ENCODE peak calls at places on chromosome 22, in six cellular contexts. B is heart left ventricle, G is ovary, U is esophagus squamous epithelium, T is thyroid gland, X is A549. Q is an unnamed sample.

GRCh38 chr22:39173787-39174497 is 21.5 kb upstream of the CBX7 start:
- DNase-seq in B (no peak), T (no peak), G (no peak), X (no peak), U (no peak), Q (no peak)

GRCh38 chr22:41983516-41983915 is 14.3 kb downstream of the SEPTIN3 start:
- DNase-seq in X (no peak), G (no peak), B (no peak), T (no peak), U (no peak), Q (no peak)

GRCh38 chr22:38172016-38172431 is 9.6 kb downstream of the PLA2G6 start:
- DNase-seq in T (no peak), B (no peak), X (no peak), G (no peak), U (no peak), Q (no peak)

GRCh38 chr22:28560005-28560742 is 119.5 kb downstream of the TTC28 start:
- DNase-seq in G (no peak), U (no peak), T (no peak), B (no peak), X (peak; percentile 65), Q (no peak)

GRCh38 chr22:36360871-36361383 is 26.8 kb downstream of the MYH9 start:
- DNase-seq in T (peak; percentile 52), B (no peak), G (no peak), X (no peak), U (no peak), Q (no peak)

GRCh38 chr22:40578171-40578570 is 58.3 kb downstream of the MRTFA start:
- DNase-seq in B (no peak), T (no peak), G (no peak), U (no peak), X (no peak), Q (no peak)

GRCh38 chr22:25111579-25112517 is 87.8 kb upstream of the CRYBB3 start:
- DNase-seq in B (no peak), T (peak; percentile 96), U (no peak), X (no peak), G (peak; percentile 50), Q (peak; percentile 45)

GRCh38 chr22:32815059-32815458 is 13.6 kb downstream of the TIMP3 start:
- DNase-seq in B (no peak), G (no peak), X (no peak), U (no peak), T (no peak), Q (no peak)

GRCh38 chr22:30887418-30887817 is 81.2 kb downstream of the MORC2 start:
- DNase-seq in G (peak; percentile 20), T (no peak), U (no peak), B (no peak), X (no peak), Q (no peak)

GRCh38 chr22:36467042-36467810 is 14.2 kb downstream of the TXN2 start:
- DNase-seq in B (peak; percentile 78), G (peak; percentile 56), T (peak; percentile 61), U (no peak), X (no peak), Q (no peak)

GRCh38 chr22:26822300-26822699 is 164.9 kb downstream of the MIAT start:
- DNase-seq in X (no peak), G (no peak), B (no peak), U (no peak), T (no peak), Q (no peak)

GRCh38 chr22:23069502-23070357 is 589 bp upstream of the GNAZ start:
- DNase-seq in B (peak; percentile 92), T (peak; percentile 92), U (peak; percentile 32), G (peak; percentile 96), X (peak; percentile 82), Q (peak; percentile 95)
- TF ChIP-seq POLR2A in B (no peak), T (no peak), U (no peak), G (no peak), X (no peak), Q (no peak)

DNA sequence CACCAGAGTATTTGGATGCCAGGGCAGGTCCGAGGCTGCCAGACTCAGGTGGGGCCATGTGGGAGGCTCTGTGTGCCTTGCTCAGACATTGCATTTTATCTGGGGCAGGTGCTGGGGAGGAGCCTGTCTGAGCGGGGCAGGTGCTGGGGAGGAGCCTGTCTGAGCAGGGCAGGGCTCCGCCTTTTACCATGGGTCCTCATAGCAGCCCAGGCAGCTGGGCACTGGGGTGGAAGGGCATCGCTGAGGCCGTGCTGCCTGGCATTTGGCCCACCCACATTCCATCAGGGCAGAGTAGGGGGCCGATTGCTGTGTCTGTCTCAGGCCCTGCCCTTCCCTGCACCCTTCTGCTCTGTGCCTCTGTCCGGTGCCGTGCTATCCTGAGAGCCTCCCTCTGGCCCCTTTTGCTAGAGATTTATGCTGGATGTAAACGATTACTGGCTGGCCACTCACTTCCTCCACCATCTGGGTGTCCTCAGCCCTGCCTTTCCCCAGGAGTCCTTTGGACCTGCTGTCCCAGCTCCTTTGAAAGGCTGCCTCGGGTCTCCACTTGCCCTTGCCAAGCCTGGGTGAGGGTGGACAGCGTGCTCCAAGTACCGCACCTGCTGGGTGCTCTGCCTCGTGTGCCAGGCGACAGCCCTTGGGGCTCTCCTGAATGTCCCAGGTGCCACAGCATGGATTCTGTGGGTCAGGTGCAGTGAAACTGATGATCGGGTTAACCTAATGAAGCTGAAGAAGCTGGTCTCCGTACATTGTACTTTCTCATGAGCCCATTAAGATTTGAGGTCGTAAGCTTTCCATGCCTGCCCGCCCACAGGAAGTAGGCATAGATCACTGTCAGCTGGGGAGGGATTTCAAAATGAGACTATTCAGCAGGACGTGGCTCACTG is 281.6 kb downstream of the TBC1D22A start:
- DNase-seq in B (no peak), U (no peak), X (no peak), G (no peak), T (peak; percentile 73), Q (no peak)
- TF ChIP-seq POLR2A in B (no peak), U (no peak), X (no peak), G (no peak), T (no peak), Q (no peak)

GRCh38 chr22:21633481-21633880 is 921 bp downstream of the CCDC116 start:
- DNase-seq in U (no peak), G (no peak), B (no peak), T (no peak), X (no peak), Q (no peak)

GRCh38 chr22:21634081-21634480 is 1.5 kb downstream of the CCDC116 start:
- DNase-seq in T (no peak), G (no peak), X (no peak), B (no peak), U (no peak), Q (no peak)

GRCh38 chr22:21631025-21631424 is 1.2 kb upstream of the YDJC start:
- DNase-seq in B (no peak), X (no peak), G (no peak), T (no peak), U (no peak), Q (no peak)

GRCh38 chr22:21632931-21633330 is 371 bp downstream of the CCDC116 start:
- DNase-seq in X (no peak), G (no peak), U (no peak), T (no peak), B (no peak), Q (no peak)

DNA sequence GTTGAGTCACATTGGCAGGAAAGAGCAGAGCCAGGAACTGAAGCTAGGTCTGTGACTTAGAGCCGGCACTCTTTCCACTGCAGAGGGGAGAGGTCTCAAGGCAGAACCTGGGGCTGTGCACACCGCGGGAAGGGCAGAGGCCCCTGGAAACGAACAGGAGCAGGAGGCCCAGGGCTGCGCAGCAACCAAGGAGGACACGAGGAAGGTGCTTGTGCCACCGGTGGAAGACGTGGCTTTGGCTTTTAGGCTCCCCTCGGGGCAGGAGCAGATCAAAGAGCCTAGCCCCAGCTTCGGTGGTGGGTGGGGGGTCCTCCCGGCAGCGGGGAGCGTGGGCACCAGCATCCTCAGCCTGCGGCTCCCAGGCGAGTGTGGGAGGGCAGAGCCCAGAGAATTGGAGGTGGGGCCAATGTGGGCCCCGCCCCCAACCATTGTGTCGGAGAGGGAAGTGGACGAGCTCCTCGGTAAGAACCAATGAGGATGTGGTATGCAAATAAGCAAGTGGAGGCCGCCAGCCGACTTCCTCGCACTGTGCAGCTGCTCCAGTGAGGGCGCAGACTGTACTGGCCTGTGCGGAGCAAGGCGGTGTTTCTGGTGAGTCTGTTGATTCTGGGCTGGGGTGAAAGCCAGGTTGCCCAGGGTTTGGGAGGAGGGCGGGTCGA is at the start of gene CCDC116:
- DNase-seq in T (no peak), X (peak; percentile 31), G (no peak), B (no peak), U (no peak), Q (peak; percentile 84)
- TF ChIP-seq POLR2A in T (no peak), X (no peak), G (no peak), B (no peak), U (no peak), Q (no peak)

GRCh38 chr22:35322126-35322525 is 22.4 kb downstream of the TOM1 start:
- DNase-seq in U (no peak), G (no peak), B (peak; percentile 46), X (no peak), T (no peak), Q (no peak)
- TF ChIP-seq POLR2A in U (no peak), G (no peak), B (no peak), X (no peak), T (no peak), Q (no peak)

GRCh38 chr22:29837780-29838598 is at the start of gene ASCC2:
- DNase-seq in B (peak; percentile 99), U (peak; percentile 87), T (peak; percentile 100), X (peak; percentile 97), G (peak; percentile 99), Q (peak; percentile 100)
- TF ChIP-seq POLR2A in B (peak; percentile 89), U (peak; percentile 79), T (no peak), X (peak; percentile 45), G (peak; percentile 38), Q (peak; percentile 37)

DNA sequence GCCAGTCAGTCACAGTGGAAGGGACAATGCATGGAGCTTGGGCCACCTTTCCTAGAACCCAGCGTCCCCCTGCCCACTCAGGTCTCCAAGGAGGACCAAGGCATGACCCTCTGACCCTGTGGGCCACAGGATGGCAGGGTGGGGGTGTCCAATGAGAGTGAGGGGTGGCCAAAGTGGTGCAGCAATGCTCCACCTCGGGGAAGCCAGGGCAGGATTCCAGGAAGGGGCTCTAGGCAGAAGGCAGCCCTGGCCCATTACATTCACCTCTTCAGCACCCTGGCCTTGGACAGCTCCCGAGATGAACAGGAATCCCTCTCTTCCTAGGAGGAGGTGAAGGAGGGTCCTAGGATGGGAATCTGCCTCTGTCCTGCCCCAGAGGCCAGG is 597.5 kb downstream of the BRD1 start:
- DNase-seq in X (no peak), G (peak; percentile 17), B (no peak), U (no peak), T (no peak), Q (peak; percentile 15)
- TF ChIP-seq POLR2A in X (no peak), G (no peak), B (no peak), U (no peak), T (no peak), Q (no peak)